ENCODE peak calls at places on chromosomes 2 and 18, in six cellular contexts. One of them, this sample, is unnamed.

GRCh38 chr2:118986733-118987132 is 44.7 kb downstream of the MARCO start:
- DNase-seq in stomach: no peak
- DNase-seq in HL-60: peak
- DNase-seq in K562: no peak
- DNase-seq in transverse colon: no peak
- DNase-seq in sigmoid colon: no peak
- DNase-seq in this sample: peak

GRCh38 chr2:226354434-226354833 is 445.2 kb downstream of the IRS1 start:
- DNase-seq in stomach: no peak
- DNase-seq in HL-60: no peak
- DNase-seq in K562: no peak
- DNase-seq in transverse colon: no peak
- DNase-seq in sigmoid colon: no peak
- DNase-seq in this sample: no peak

GRCh38 chr2:42663106-42663755 is 94.8 kb downstream of the MTA3 start:
- DNase-seq in stomach: peak
- DNase-seq in HL-60: peak
- DNase-seq in K562: peak
- DNase-seq in transverse colon: peak
- DNase-seq in sigmoid colon: peak
- DNase-seq in this sample: peak

GRCh38 chr2:188789951-188790350 is 184.2 kb upstream of the COL3A1 start:
- DNase-seq in stomach: no peak
- DNase-seq in HL-60: no peak
- DNase-seq in K562: no peak
- DNase-seq in transverse colon: no peak
- DNase-seq in sigmoid colon: no peak
- DNase-seq in this sample: no peak

GRCh38 chr2:147223119-147223518 is 621.7 kb upstream of the ACVR2A start:
- DNase-seq in stomach: no peak
- DNase-seq in HL-60: no peak
- DNase-seq in K562: no peak
- DNase-seq in transverse colon: no peak
- DNase-seq in sigmoid colon: no peak
- DNase-seq in this sample: no peak

GRCh38 chr2:72135921-72136320 is 11.7 kb downstream of the CYP26B1 start:
- DNase-seq in stomach: no peak
- DNase-seq in HL-60: no peak
- DNase-seq in K562: no peak
- DNase-seq in transverse colon: no peak
- DNase-seq in sigmoid colon: peak
- DNase-seq in this sample: no peak

GRCh38 chr2:217038001-217038400 is 178.1 kb upstream of the TNP1 start:
- DNase-seq in stomach: no peak
- DNase-seq in HL-60: no peak
- DNase-seq in K562: no peak
- DNase-seq in transverse colon: no peak
- DNase-seq in sigmoid colon: no peak
- DNase-seq in this sample: no peak

GRCh38 chr2:204530464-204530805 is 14.8 kb upstream of the PARD3B start:
- DNase-seq in stomach: no peak
- DNase-seq in HL-60: no peak
- DNase-seq in K562: no peak
- DNase-seq in transverse colon: no peak
- DNase-seq in sigmoid colon: no peak
- DNase-seq in this sample: no peak

GRCh38 chr2:102743259-102743658 is 18.6 kb upstream of the TMEM182 start:
- DNase-seq in stomach: no peak
- DNase-seq in HL-60: no peak
- DNase-seq in K562: no peak
- DNase-seq in transverse colon: no peak
- DNase-seq in sigmoid colon: no peak
- DNase-seq in this sample: no peak

GRCh38 chr2:241910604-241911520 is 41.3 kb downstream of the RTP5 start:
- DNase-seq in stomach: peak
- DNase-seq in HL-60: no peak
- DNase-seq in K562: no peak
- DNase-seq in transverse colon: no peak
- DNase-seq in sigmoid colon: no peak
- DNase-seq in this sample: peak

GRCh38 chr2:58039170-58039611 is 7.4 kb upstream of the VRK2 start:
- DNase-seq in stomach: no peak
- DNase-seq in HL-60: peak
- DNase-seq in K562: no peak
- DNase-seq in transverse colon: no peak
- DNase-seq in sigmoid colon: no peak
- DNase-seq in this sample: no peak

GRCh38 chr2:72211777-72212515 is 64.3 kb upstream of the CYP26B1 start:
- DNase-seq in stomach: no peak
- DNase-seq in HL-60: no peak
- DNase-seq in K562: no peak
- DNase-seq in transverse colon: no peak
- DNase-seq in sigmoid colon: no peak
- DNase-seq in this sample: no peak

GRCh38 chr18:10895976-10896375 is 253.4 kb downstream of the PIEZO2 start:
- DNase-seq in stomach: no peak
- DNase-seq in HL-60: no peak
- DNase-seq in K562: no peak
- DNase-seq in transverse colon: no peak
- DNase-seq in sigmoid colon: no peak
- DNase-seq in this sample: no peak

GRCh38 chr2:39124770-39125075 is 3.9 kb upstream of the SOS1 start:
- DNase-seq in stomach: no peak
- DNase-seq in HL-60: no peak
- DNase-seq in K562: peak
- DNase-seq in transverse colon: no peak
- DNase-seq in sigmoid colon: no peak
- DNase-seq in this sample: no peak

GRCh38 chr2:239805414-239805813 is 219.7 kb downstream of the NDUFA10 start:
- DNase-seq in stomach: peak
- DNase-seq in HL-60: no peak
- DNase-seq in K562: no peak
- DNase-seq in transverse colon: no peak
- DNase-seq in sigmoid colon: peak
- DNase-seq in this sample: no peak

GRCh38 chr2:25228848-25229674 is 60.7 kb upstream of the POMC start:
- DNase-seq in stomach: peak
- DNase-seq in HL-60: peak
- DNase-seq in K562: peak
- DNase-seq in transverse colon: peak
- DNase-seq in sigmoid colon: peak
- DNase-seq in this sample: no peak
- TF ChIP-seq POLR2AphosphoS5 in stomach: peak
- TF ChIP-seq POLR2AphosphoS5 in HL-60: no peak
- TF ChIP-seq POLR2AphosphoS5 in K562: no peak
- TF ChIP-seq POLR2AphosphoS5 in transverse colon: no peak
- TF ChIP-seq POLR2AphosphoS5 in sigmoid colon: no peak
- TF ChIP-seq POLR2AphosphoS5 in this sample: no peak

GRCh38 chr2:70807828-70808118 is 12.6 kb downstream of the CLEC4F start:
- DNase-seq in stomach: no peak
- DNase-seq in HL-60: no peak
- DNase-seq in K562: no peak
- DNase-seq in transverse colon: no peak
- DNase-seq in sigmoid colon: no peak
- DNase-seq in this sample: no peak
- TF ChIP-seq CTCF in stomach: no peak
- TF ChIP-seq CTCF in HL-60: no peak
- TF ChIP-seq CTCF in K562: no peak
- TF ChIP-seq CTCF in transverse colon: no peak
- TF ChIP-seq CTCF in sigmoid colon: no peak
- TF ChIP-seq CTCF in this sample: no peak

DNA sequence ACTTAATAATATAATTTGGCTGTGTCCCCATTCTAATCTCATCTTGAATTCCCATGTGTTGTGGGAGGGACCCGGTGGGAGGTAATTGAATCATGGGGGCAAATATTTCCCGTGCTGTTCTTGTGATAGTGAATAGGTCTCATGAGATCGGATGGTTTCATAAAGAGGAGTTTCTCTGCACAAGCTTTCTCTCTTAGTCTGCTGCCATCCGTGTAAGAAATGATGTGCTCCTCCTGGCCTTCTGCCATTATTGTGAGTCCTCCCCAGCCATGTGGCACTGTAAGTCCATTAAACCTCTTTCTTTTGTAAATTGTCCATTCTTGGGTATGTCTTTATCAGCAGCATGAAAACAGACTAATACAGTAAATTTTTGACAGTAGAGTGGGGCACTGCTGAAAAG is 102.5 kb upstream of the LTBP1 start:
- DNase-seq in stomach: no peak
- DNase-seq in HL-60: no peak
- DNase-seq in K562: no peak
- DNase-seq in transverse colon: no peak
- DNase-seq in sigmoid colon: no peak
- DNase-seq in this sample: no peak
- TF ChIP-seq POLR2AphosphoS5 in stomach: no peak
- TF ChIP-seq POLR2AphosphoS5 in HL-60: no peak
- TF ChIP-seq POLR2AphosphoS5 in K562: no peak
- TF ChIP-seq POLR2AphosphoS5 in transverse colon: no peak
- TF ChIP-seq POLR2AphosphoS5 in sigmoid colon: no peak
- TF ChIP-seq POLR2AphosphoS5 in this sample: no peak

DNA sequence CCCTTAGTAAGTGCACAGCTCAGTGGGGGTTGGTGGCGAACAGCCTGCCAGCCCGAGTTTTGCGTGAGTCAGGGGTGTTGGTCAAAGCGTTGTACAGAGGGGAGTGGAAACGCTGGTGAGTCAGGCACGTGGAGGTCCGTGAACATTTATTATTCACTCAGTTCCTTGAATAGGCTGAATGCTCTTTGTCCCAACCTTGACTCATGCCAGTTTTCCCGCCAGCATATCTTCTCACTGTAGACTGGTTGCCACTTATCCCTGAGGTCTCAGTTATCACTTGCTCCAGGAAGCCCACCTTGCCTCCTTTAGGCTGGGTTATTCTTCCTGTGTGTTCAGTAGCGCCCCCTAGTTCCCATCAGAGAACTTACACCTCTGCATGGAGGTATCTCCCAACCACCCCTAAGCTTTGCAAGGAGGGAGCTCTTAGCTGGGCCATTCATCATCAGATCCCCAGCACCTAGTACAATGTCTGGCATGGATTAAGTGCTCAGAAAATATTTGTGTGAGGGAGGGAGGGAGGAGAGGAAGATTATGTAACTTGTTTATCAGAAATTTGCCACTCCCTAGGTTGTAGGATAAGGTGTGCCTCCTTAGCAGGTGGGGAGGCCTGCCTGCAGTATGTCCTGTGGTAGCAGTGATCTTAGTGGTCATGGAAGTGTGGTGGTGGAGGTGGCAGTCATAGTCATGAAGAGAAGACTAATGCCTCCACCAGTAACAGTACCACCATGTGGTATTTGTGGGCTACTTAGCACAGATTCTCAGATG is 72.1 kb downstream of the CABLES1 start:
- DNase-seq in stomach: peak
- DNase-seq in HL-60: no peak
- DNase-seq in K562: peak
- DNase-seq in transverse colon: no peak
- DNase-seq in sigmoid colon: no peak
- DNase-seq in this sample: no peak
- TF ChIP-seq CTCF in stomach: no peak
- TF ChIP-seq CTCF in HL-60: no peak
- TF ChIP-seq CTCF in K562: peak
- TF ChIP-seq CTCF in transverse colon: peak
- TF ChIP-seq CTCF in sigmoid colon: no peak
- TF ChIP-seq CTCF in this sample: no peak

DNA sequence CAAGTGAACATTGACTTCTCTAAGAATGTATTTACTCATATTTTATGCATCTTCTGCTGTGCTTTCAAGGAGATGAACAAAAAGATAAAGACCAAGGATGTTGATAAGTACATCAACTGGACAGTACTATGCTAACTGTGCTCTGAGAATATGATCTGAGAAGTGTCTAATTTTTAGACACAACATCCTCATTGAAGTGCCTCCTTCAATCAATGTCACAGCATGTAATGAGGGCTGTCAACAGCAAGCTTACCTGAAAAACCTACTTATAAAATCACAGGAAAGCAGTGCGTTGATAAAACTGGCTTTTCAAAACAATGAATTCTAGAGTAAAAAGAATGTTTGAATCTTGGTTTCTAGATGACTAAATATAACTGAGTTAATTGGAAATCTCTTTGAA is 452.9 kb upstream of the DSEL start:
- DNase-seq in stomach: no peak
- DNase-seq in HL-60: no peak
- DNase-seq in K562: no peak
- DNase-seq in transverse colon: no peak
- DNase-seq in sigmoid colon: no peak
- DNase-seq in this sample: no peak
- TF ChIP-seq POLR2AphosphoS5 in stomach: no peak
- TF ChIP-seq POLR2AphosphoS5 in HL-60: no peak
- TF ChIP-seq POLR2AphosphoS5 in K562: no peak
- TF ChIP-seq POLR2AphosphoS5 in transverse colon: no peak
- TF ChIP-seq POLR2AphosphoS5 in sigmoid colon: no peak
- TF ChIP-seq POLR2AphosphoS5 in this sample: no peak

GRCh38 chr2:74415762-74416395 is 5.5 kb downstream of the C2orf81 start:
- DNase-seq in stomach: no peak
- DNase-seq in HL-60: no peak
- DNase-seq in K562: no peak
- DNase-seq in transverse colon: no peak
- DNase-seq in sigmoid colon: no peak
- DNase-seq in this sample: peak

GRCh38 chr2:74417763-74418162 is 3.7 kb downstream of the C2orf81 start:
- DNase-seq in stomach: no peak
- DNase-seq in HL-60: no peak
- DNase-seq in K562: no peak
- DNase-seq in transverse colon: no peak
- DNase-seq in sigmoid colon: no peak
- DNase-seq in this sample: no peak

GRCh38 chr2:74418312-74418711 is 3.1 kb downstream of the C2orf81 start:
- DNase-seq in stomach: no peak
- DNase-seq in HL-60: no peak
- DNase-seq in K562: no peak
- DNase-seq in transverse colon: no peak
- DNase-seq in sigmoid colon: no peak
- DNase-seq in this sample: peak

GRCh38 chr2:74414913-74415761 is 6.3 kb downstream of the C2orf81 start:
- DNase-seq in stomach: peak
- DNase-seq in HL-60: no peak
- DNase-seq in K562: no peak
- DNase-seq in transverse colon: peak
- DNase-seq in sigmoid colon: peak
- DNase-seq in this sample: peak

GRCh38 chr2:74416721-74417120 is 4.7 kb downstream of the C2orf81 start:
- DNase-seq in stomach: no peak
- DNase-seq in HL-60: no peak
- DNase-seq in K562: no peak
- DNase-seq in transverse colon: no peak
- DNase-seq in sigmoid colon: no peak
- DNase-seq in this sample: no peak
- TF ChIP-seq CTCF in stomach: no peak
- TF ChIP-seq CTCF in HL-60: no peak
- TF ChIP-seq CTCF in K562: peak
- TF ChIP-seq CTCF in transverse colon: no peak
- TF ChIP-seq CTCF in sigmoid colon: no peak
- TF ChIP-seq CTCF in this sample: no peak